ENCODE peak calls at places on chromosomes 12 and 14, in eight cellular contexts. M is putamen; Z is hippocampal formation; G is pancreas; D is activated T-cell treated with anti-CD3 and anti-CD28 coated beads, Interleukin-2, amount 50 U/mL, for 1 hour; T is aorta; E is tibial nerve; V is ACHN. A is an unnamed sample.

GRCh38 chr14:69354383-69355154 is 43.5 kb downstream of the ERH start:
- DNase-seq in E (no peak), V (no peak), D (peak; percentile 38), M (peak; percentile 27), T (no peak), Z (no peak), G (no peak), A (no peak)

GRCh38 chr12:13044002-13044858 is at the start of gene FAM234B:
- DNase-seq in D (peak; percentile 78), G (peak; percentile 94), E (peak; percentile 53), V (peak; percentile 75), Z (peak; percentile 48), T (peak; percentile 95), M (peak; percentile 81), A (no peak)

GRCh38 chr14:20332386-20332945 is 613 bp downstream of the CCNB1IP1 start:
- DNase-seq in D (no peak), T (no peak), M (no peak), G (no peak), V (peak; percentile 22), E (no peak), Z (peak; percentile 20), A (no peak)

GRCh38 chr12:123900898-123901376 is 71.7 kb downstream of the CCDC92 start:
- DNase-seq in V (no peak), Z (no peak), M (no peak), D (no peak), G (no peak), E (no peak), T (peak; percentile 68), A (no peak)

GRCh38 chr12:19129486-19130223 is at the start of gene PLEKHA5:
- DNase-seq in G (peak; percentile 90), E (peak; percentile 35), T (peak; percentile 89), M (peak; percentile 66), D (peak; percentile 52), Z (peak; percentile 47), V (peak; percentile 89), A (no peak)

GRCh38 chr12:28415755-28416154 is 225.5 kb downstream of the CCDC91 start:
- DNase-seq in D (no peak), M (no peak), Z (no peak), G (no peak), T (no peak), V (peak; percentile 77), E (no peak), A (no peak)

GRCh38 chr12:5267603-5268423 is 164.1 kb upstream of the NTF3 start:
- DNase-seq in M (no peak), V (no peak), D (no peak), E (no peak), Z (no peak), G (no peak), T (no peak), A (no peak)

GRCh38 chr14:92519246-92520101 is 5.9 kb downstream of the RIN3 start:
- DNase-seq in T (no peak), V (no peak), D (no peak), E (no peak), M (no peak), G (no peak), Z (no peak), A (no peak)

GRCh38 chr14:26130690-26131089 is 467.1 kb downstream of the NOVA1 start:
- DNase-seq in G (no peak), T (no peak), M (no peak), E (no peak), D (no peak), V (no peak), Z (no peak), A (no peak)

GRCh38 chr14:68819260-68819691 is 26.4 kb upstream of the ZFP36L1 start:
- DNase-seq in V (no peak), G (no peak), M (no peak), T (peak; percentile 80), D (peak; percentile 53), E (no peak), Z (no peak), A (no peak)

A was measured in substantia nigra.